ENCODE peak calls at places on chromosomes 16 and 17, in nine cellular contexts. One of them, this sample, is unnamed.

GRCh38 chr17:28141333-28141732 is 98.9 kb downstream of the NLK start:
- DNase-seq in MM.1S: no peak
- DNase-seq in mammary epithelial cell: no peak
- DNase-seq in Peyer's patch: no peak
- DNase-seq in PC-3: no peak
- DNase-seq in left ventricle myocardium inferior: no peak
- DNase-seq in K562: no peak
- DNase-seq in heart left ventricle: no peak
- DNase-seq in tibial nerve: no peak
- DNase-seq in this sample: no peak

GRCh38 chr16:1199342-1200013 is 25.6 kb downstream of the TPSG1 start:
- DNase-seq in heart left ventricle: no peak
- DNase-seq in MM.1S: no peak
- DNase-seq in tibial nerve: no peak
- DNase-seq in mammary epithelial cell: no peak
- DNase-seq in left ventricle myocardium inferior: no peak
- DNase-seq in PC-3: no peak
- DNase-seq in Peyer's patch: no peak
- DNase-seq in K562: peak; percentile 48
- DNase-seq in this sample: no peak

GRCh38 chr16:85428168-85428898 is 184.8 kb upstream of the GSE1 start:
- DNase-seq in tibial nerve: no peak
- DNase-seq in PC-3: peak; percentile 46
- DNase-seq in Peyer's patch: peak; percentile 84
- DNase-seq in heart left ventricle: peak; percentile 37
- DNase-seq in mammary epithelial cell: no peak
- DNase-seq in K562: peak; percentile 57
- DNase-seq in left ventricle myocardium inferior: peak; percentile 35
- DNase-seq in MM.1S: peak; percentile 24
- DNase-seq in this sample: no peak

GRCh38 chr17:4573682-4574081 is 10.6 kb upstream of the SMTNL2 start:
- DNase-seq in PC-3: no peak
- DNase-seq in mammary epithelial cell: peak; percentile 67
- DNase-seq in MM.1S: peak; percentile 79
- DNase-seq in tibial nerve: no peak
- DNase-seq in left ventricle myocardium inferior: peak; percentile 67
- DNase-seq in heart left ventricle: peak; percentile 86
- DNase-seq in K562: no peak
- DNase-seq in Peyer's patch: no peak
- DNase-seq in this sample: peak; percentile 92

GRCh38 chr17:16415031-16415924 is at the start of gene TRPV2:
- DNase-seq in K562: peak; percentile 69
- DNase-seq in MM.1S: peak; percentile 63
- DNase-seq in Peyer's patch: peak; percentile 80
- DNase-seq in mammary epithelial cell: no peak
- DNase-seq in heart left ventricle: peak; percentile 61
- DNase-seq in left ventricle myocardium inferior: peak; percentile 56
- DNase-seq in PC-3: peak; percentile 49
- DNase-seq in tibial nerve: no peak
- DNase-seq in this sample: no peak

GRCh38 chr16:11550651-11551498 is 35.8 kb downstream of the LITAF start:
- DNase-seq in left ventricle myocardium inferior: no peak
- DNase-seq in MM.1S: no peak
- DNase-seq in mammary epithelial cell: no peak
- DNase-seq in Peyer's patch: no peak
- DNase-seq in tibial nerve: no peak
- DNase-seq in heart left ventricle: no peak
- DNase-seq in K562: no peak
- DNase-seq in PC-3: no peak
- DNase-seq in this sample: no peak

GRCh38 chr17:43217614-43218087 is 6.0 kb downstream of the TMEM106A start:
- DNase-seq in heart left ventricle: no peak
- DNase-seq in MM.1S: no peak
- DNase-seq in Peyer's patch: no peak
- DNase-seq in tibial nerve: no peak
- DNase-seq in left ventricle myocardium inferior: no peak
- DNase-seq in K562: no peak
- DNase-seq in mammary epithelial cell: no peak
- DNase-seq in PC-3: no peak
- DNase-seq in this sample: no peak

GRCh38 chr16:89425523-89425922 is 64.8 kb downstream of the ANKRD11 start:
- DNase-seq in heart left ventricle: no peak
- DNase-seq in mammary epithelial cell: no peak
- DNase-seq in Peyer's patch: no peak
- DNase-seq in left ventricle myocardium inferior: no peak
- DNase-seq in K562: no peak
- DNase-seq in PC-3: no peak
- DNase-seq in MM.1S: no peak
- DNase-seq in tibial nerve: no peak
- DNase-seq in this sample: no peak

GRCh38 chr16:86225905-86226371 is 284.4 kb upstream of the FOXF1 start:
- DNase-seq in K562: no peak
- DNase-seq in Peyer's patch: no peak
- DNase-seq in mammary epithelial cell: no peak
- DNase-seq in PC-3: peak; percentile 15
- DNase-seq in left ventricle myocardium inferior: no peak
- DNase-seq in MM.1S: no peak
- DNase-seq in tibial nerve: no peak
- DNase-seq in heart left ventricle: no peak
- DNase-seq in this sample: no peak

GRCh38 chr16:66619534-66620418 is 15.3 kb downstream of the CMTM3 start:
- DNase-seq in Peyer's patch: no peak
- DNase-seq in heart left ventricle: no peak
- DNase-seq in PC-3: no peak
- DNase-seq in tibial nerve: no peak
- DNase-seq in MM.1S: no peak
- DNase-seq in K562: no peak
- DNase-seq in mammary epithelial cell: peak; percentile 48
- DNase-seq in left ventricle myocardium inferior: no peak
- DNase-seq in this sample: no peak

GRCh38 chr16:66617010-66617434 is 12.5 kb downstream of the CMTM3 start:
- DNase-seq in MM.1S: no peak
- DNase-seq in left ventricle myocardium inferior: no peak
- DNase-seq in heart left ventricle: no peak
- DNase-seq in mammary epithelial cell: no peak
- DNase-seq in Peyer's patch: no peak
- DNase-seq in tibial nerve: no peak
- DNase-seq in K562: no peak
- DNase-seq in PC-3: no peak
- DNase-seq in this sample: no peak

GRCh38 chr16:66619036-66619435 is 14.5 kb downstream of the CMTM3 start:
- DNase-seq in K562: no peak
- DNase-seq in mammary epithelial cell: peak; percentile 19
- DNase-seq in heart left ventricle: no peak
- DNase-seq in PC-3: no peak
- DNase-seq in Peyer's patch: no peak
- DNase-seq in MM.1S: no peak
- DNase-seq in left ventricle myocardium inferior: no peak
- DNase-seq in tibial nerve: no peak
- DNase-seq in this sample: no peak

GRCh38 chr16:66617728-66618127 is 13.2 kb downstream of the CMTM3 start:
- DNase-seq in mammary epithelial cell: no peak
- DNase-seq in tibial nerve: no peak
- DNase-seq in MM.1S: no peak
- DNase-seq in K562: peak; percentile 66
- DNase-seq in left ventricle myocardium inferior: no peak
- DNase-seq in heart left ventricle: no peak
- DNase-seq in Peyer's patch: no peak
- DNase-seq in PC-3: no peak
- DNase-seq in this sample: no peak

DNA sequence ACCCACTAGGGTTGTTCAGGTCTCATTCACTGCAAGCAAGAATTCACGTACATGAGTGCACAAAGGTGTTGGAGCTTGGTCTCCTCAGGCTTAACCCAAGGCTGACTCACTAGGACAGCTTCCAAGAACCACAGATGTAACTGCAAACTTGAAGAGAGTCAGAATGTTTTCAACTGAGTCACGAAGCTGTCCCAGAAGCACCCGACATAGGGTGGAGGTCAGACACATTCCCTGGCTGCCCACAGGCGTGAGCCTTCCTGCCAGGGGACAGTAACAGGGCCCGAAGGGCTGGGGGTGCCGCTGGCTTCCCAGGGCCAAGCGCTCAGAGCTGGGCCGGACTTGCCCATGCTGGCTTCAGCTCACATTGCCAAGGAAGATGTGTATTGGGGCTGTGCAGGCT is 14.1 kb downstream of the CMTM3 start:
- DNase-seq in heart left ventricle: no peak
- DNase-seq in K562: no peak
- DNase-seq in MM.1S: no peak
- DNase-seq in Peyer's patch: no peak
- DNase-seq in tibial nerve: no peak
- DNase-seq in PC-3: peak; percentile 90
- DNase-seq in left ventricle myocardium inferior: no peak
- DNase-seq in mammary epithelial cell: peak; percentile 96
- DNase-seq in this sample: peak; percentile 68
- H3K27ac ChIP-seq in heart left ventricle: no peak overlapping the region
- H3K27ac ChIP-seq in K562: peak overlapping the region; percentile 78
- H3K27ac ChIP-seq in MM.1S: no peak overlapping the region
- H3K27ac ChIP-seq in Peyer's patch: no peak overlapping the region
- H3K27ac ChIP-seq in tibial nerve: peak overlapping the region; percentile 65
- H3K27ac ChIP-seq in PC-3: peak overlapping the region; percentile 51
- H3K27ac ChIP-seq in left ventricle myocardium inferior: no peak overlapping the region
- H3K27ac ChIP-seq in mammary epithelial cell: peak overlapping the region; percentile 66
- H3K27ac ChIP-seq in this sample: peak overlapping the region; percentile 30

GRCh38 chr17:81551458-81552243 is 502 bp downstream of the FAAP100 start:
- DNase-seq in tibial nerve: no peak
- DNase-seq in mammary epithelial cell: peak; percentile 21
- DNase-seq in left ventricle myocardium inferior: no peak
- DNase-seq in MM.1S: peak; percentile 19
- DNase-seq in K562: peak; percentile 84
- DNase-seq in PC-3: peak; percentile 22
- DNase-seq in heart left ventricle: peak; percentile 30
- DNase-seq in Peyer's patch: peak; percentile 69
- DNase-seq in this sample: peak; percentile 37

GRCh38 chr17:81550830-81551457 is 1.2 kb downstream of the FAAP100 start:
- DNase-seq in tibial nerve: no peak
- DNase-seq in left ventricle myocardium inferior: no peak
- DNase-seq in heart left ventricle: peak; percentile 25
- DNase-seq in mammary epithelial cell: no peak
- DNase-seq in K562: no peak
- DNase-seq in MM.1S: no peak
- DNase-seq in PC-3: no peak
- DNase-seq in Peyer's patch: no peak
- DNase-seq in this sample: no peak

GRCh38 chr17:81553616-81554181 is 1.5 kb upstream of the FAAP100 start:
- DNase-seq in tibial nerve: no peak
- DNase-seq in K562: no peak
- DNase-seq in left ventricle myocardium inferior: no peak
- DNase-seq in MM.1S: no peak
- DNase-seq in PC-3: peak; percentile 89
- DNase-seq in Peyer's patch: no peak
- DNase-seq in heart left ventricle: peak; percentile 32
- DNase-seq in mammary epithelial cell: peak; percentile 92
- DNase-seq in this sample: peak; percentile 53

GRCh38 chr17:81552244-81553017 is at the start of gene FAAP100:
- DNase-seq in tibial nerve: peak; percentile 58
- DNase-seq in PC-3: peak; percentile 89
- DNase-seq in mammary epithelial cell: peak; percentile 85
- DNase-seq in K562: peak; percentile 85
- DNase-seq in Peyer's patch: peak; percentile 89
- DNase-seq in MM.1S: peak; percentile 84
- DNase-seq in heart left ventricle: peak; percentile 79
- DNase-seq in left ventricle myocardium inferior: peak; percentile 82
- DNase-seq in this sample: peak; percentile 71

DNA sequence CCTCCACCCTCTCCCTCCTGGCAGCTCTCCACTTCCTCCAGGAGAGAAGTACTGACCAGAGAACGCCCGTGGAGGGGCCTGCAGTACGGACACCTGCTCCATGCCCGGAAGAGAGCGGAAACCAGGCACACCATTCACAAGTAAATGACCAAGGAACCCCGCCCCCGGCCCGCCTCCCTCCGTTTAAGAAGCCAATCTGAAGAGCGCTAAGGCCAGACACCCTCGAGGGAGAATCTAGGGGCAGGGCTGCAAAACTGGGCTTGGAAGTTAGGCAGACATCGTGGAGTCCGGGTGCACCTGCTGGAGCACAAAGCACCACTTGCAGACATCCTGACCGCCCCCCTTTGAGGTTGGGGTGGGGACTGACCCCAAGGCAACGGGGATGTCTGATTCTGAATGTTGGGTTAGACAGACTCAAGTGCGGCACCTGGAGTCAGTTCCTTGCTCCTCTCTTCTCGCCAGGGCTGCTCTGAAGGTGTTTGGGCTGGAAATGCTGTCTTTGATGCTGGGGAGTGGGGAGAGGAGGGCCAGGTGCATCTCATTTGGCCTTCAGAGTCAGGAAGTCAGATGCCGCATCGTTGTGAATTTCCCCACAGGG is 964 bp upstream of the FAAP100 start:
- DNase-seq in K562: peak; percentile 66
- DNase-seq in heart left ventricle: peak; percentile 65
- DNase-seq in Peyer's patch: peak; percentile 93
- DNase-seq in tibial nerve: peak; percentile 70
- DNase-seq in PC-3: peak; percentile 85
- DNase-seq in mammary epithelial cell: peak; percentile 80
- DNase-seq in MM.1S: peak; percentile 94
- DNase-seq in left ventricle myocardium inferior: peak; percentile 75
- DNase-seq in this sample: peak; percentile 51
- TF ChIP-seq CTCF in K562: peak; percentile 20
- TF ChIP-seq CTCF in heart left ventricle: no peak
- TF ChIP-seq CTCF in Peyer's patch: no peak
- TF ChIP-seq CTCF in tibial nerve: no peak
- TF ChIP-seq CTCF in PC-3: peak; percentile 33
- TF ChIP-seq CTCF in mammary epithelial cell: peak; percentile 37
- TF ChIP-seq CTCF in MM.1S: peak; percentile 37
- TF ChIP-seq CTCF in left ventricle myocardium inferior: no peak
- TF ChIP-seq CTCF in this sample: no peak

GRCh38 chr17:21289175-21289901 is 4.8 kb downstream of the MAP2K3 start:
- DNase-seq in Peyer's patch: no peak
- DNase-seq in MM.1S: no peak
- DNase-seq in heart left ventricle: no peak
- DNase-seq in left ventricle myocardium inferior: no peak
- DNase-seq in mammary epithelial cell: no peak
- DNase-seq in tibial nerve: no peak
- DNase-seq in PC-3: no peak
- DNase-seq in K562: no peak
- DNase-seq in this sample: no peak
- H3K27ac ChIP-seq in Peyer's patch: peak overlapping the region; percentile 95
- H3K27ac ChIP-seq in MM.1S: no peak overlapping the region
- H3K27ac ChIP-seq in heart left ventricle: peak overlapping the region; percentile 93
- H3K27ac ChIP-seq in left ventricle myocardium inferior: peak overlapping the region; percentile 97
- H3K27ac ChIP-seq in mammary epithelial cell: no peak overlapping the region
- H3K27ac ChIP-seq in tibial nerve: peak overlapping the region; percentile 94
- H3K27ac ChIP-seq in PC-3: no peak overlapping the region
- H3K27ac ChIP-seq in K562: no peak overlapping the region
- H3K27ac ChIP-seq in this sample: peak overlapping the region; percentile 94

GRCh38 chr16:58614212-58614611 is 15.4 kb downstream of the CNOT1 start:
- DNase-seq in mammary epithelial cell: peak; percentile 79
- DNase-seq in PC-3: peak; percentile 70
- DNase-seq in MM.1S: no peak
- DNase-seq in tibial nerve: no peak
- DNase-seq in K562: no peak
- DNase-seq in left ventricle myocardium inferior: no peak
- DNase-seq in Peyer's patch: no peak
- DNase-seq in heart left ventricle: no peak
- DNase-seq in this sample: no peak
- TF ChIP-seq CTCF in mammary epithelial cell: no peak
- TF ChIP-seq CTCF in PC-3: no peak
- TF ChIP-seq CTCF in MM.1S: no peak
- TF ChIP-seq CTCF in tibial nerve: no peak
- TF ChIP-seq CTCF in K562: no peak
- TF ChIP-seq CTCF in left ventricle myocardium inferior: no peak
- TF ChIP-seq CTCF in Peyer's patch: no peak
- TF ChIP-seq CTCF in heart left ventricle: no peak
- TF ChIP-seq CTCF in this sample: no peak

This sample was measured in gastrocnemius medialis.